ENCODE peak calls at places on chromosomes 16 and 17, in ten cellular contexts. I is K562, U is tibial nerve, D is A549, K is transverse colon, V is ovary, Z is upper lobe of left lung, O is H1, T is stomach, A is sigmoid colon. X is an unnamed sample. For H3K4me1, the result is how much of the 10 kb centered on the place peaks cover.

GRCh38 chr17:65183736-65184135 is 46.6 kb downstream of the RGS9 start:
- DNase-seq in I (no peak), U (no peak), D (peak), K (no peak), V (no peak), Z (no peak), O (peak), T (no peak), A (no peak), X (no peak)

GRCh38 chr17:4696432-4696796 is 7.5 kb downstream of the PELP1 start:
- DNase-seq in I (no peak), U (no peak), D (no peak), K (no peak), V (no peak), Z (no peak), O (no peak), T (no peak), A (peak), X (no peak)

GRCh38 chr17:83122834-83123233 is 43.4 kb downstream of the METRNL start:
- DNase-seq in I (no peak), U (no peak), D (peak), K (peak), V (no peak), Z (peak), O (no peak), T (no peak), A (peak), X (peak)

GRCh38 chr17:31487063-31487647 is 95.7 kb downstream of the RAB11FIP4 start:
- DNase-seq in I (no peak), U (no peak), D (no peak), K (no peak), V (no peak), Z (no peak), O (no peak), T (no peak), A (no peak), X (no peak)

GRCh38 chr16:66161942-66162341 is 204.5 kb upstream of the CDH5 start:
- DNase-seq in I (no peak), U (no peak), D (peak), K (no peak), V (no peak), Z (no peak), O (no peak), T (no peak), A (no peak), X (no peak)

GRCh38 chr17:39197380-39198185 is at the start of gene CACNB1:
- DNase-seq in I (peak), U (peak), D (peak), K (peak), V (peak), Z (peak), O (peak), T (peak), A (peak), X (peak)

GRCh38 chr17:63356275-63356905 is 89.7 kb downstream of the CYB561 start:
- DNase-seq in I (no peak), U (no peak), D (no peak), K (no peak), V (no peak), Z (no peak), O (no peak), T (no peak), A (no peak), X (no peak)

GRCh38 chr17:78689029-78689428 is 93.0 kb downstream of the CYTH1 start:
- DNase-seq in I (no peak), U (no peak), D (no peak), K (no peak), V (no peak), Z (no peak), O (no peak), T (no peak), A (no peak), X (no peak)

GRCh38 chr16:79047337-79047736 is 553.2 kb downstream of the MAF start:
- DNase-seq in I (peak), U (no peak), D (peak), K (no peak), V (no peak), Z (no peak), O (no peak), T (no peak), A (no peak), X (no peak)

GRCh38 chr16:88316941-88317618 is 65.7 kb upstream of the ZNF469 start:
- DNase-seq in I (no peak), U (no peak), D (no peak), K (no peak), V (no peak), Z (no peak), O (no peak), T (no peak), A (no peak), X (no peak)

GRCh38 chr17:46190763-46191162 is 2.5 kb downstream of the KANSL1 start:
- DNase-seq in I (no peak), U (no peak), D (no peak), K (no peak), V (no peak), Z (no peak), O (no peak), T (no peak), A (no peak), X (no peak)

GRCh38 chr17:68231536-68231935 is 16.3 kb upstream of the AMZ2 start:
- DNase-seq in I (no peak), U (no peak), D (no peak), K (no peak), V (no peak), Z (no peak), O (no peak), T (no peak), A (no peak), X (no peak)

GRCh38 chr16:56354016-56354415 is 71.3 kb downstream of the AMFR start:
- DNase-seq in I (no peak), U (no peak), D (no peak), K (peak), V (peak), Z (no peak), O (no peak), T (peak), A (peak), X (peak)

GRCh38 chr16:4283939-4284338 is 11.1 kb upstream of the TFAP4 start:
- DNase-seq in I (no peak), U (no peak), D (no peak), K (no peak), V (no peak), Z (no peak), O (no peak), T (no peak), A (no peak), X (no peak)

GRCh38 chr17:37787055-37787720 is 42.3 kb upstream of the HNF1B start:
- DNase-seq in I (no peak), U (no peak), D (peak), K (peak), V (no peak), Z (no peak), O (no peak), T (peak), A (no peak), X (no peak)

GRCh38 chr17:74276051-74276476 is 2.0 kb downstream of the DNAI2 start:
- DNase-seq in I (no peak), U (peak), D (no peak), K (no peak), V (peak), Z (no peak), O (no peak), T (no peak), A (peak), X (no peak)

GRCh38 chr16:13036600-13036999 is 135.2 kb downstream of the SHISA9 start:
- DNase-seq in I (peak), U (peak), D (peak), K (no peak), V (no peak), Z (no peak), O (peak), T (peak), A (no peak), X (no peak)

GRCh38 chr16:68436581-68436980 is 11.7 kb downstream of the SMPD3 start:
- DNase-seq in I (peak), U (no peak), D (peak), K (no peak), V (no peak), Z (no peak), O (peak), T (no peak), A (no peak), X (no peak)

GRCh38 chr17:83056583-83057396 is 22.6 kb upstream of the METRNL start:
- DNase-seq in I (no peak), U (peak), D (no peak), K (no peak), V (peak), Z (no peak), O (peak), T (peak), A (peak), X (no peak)

GRCh38 chr17:63999680-64000531 is 1.8 kb downstream of the PRR29 start:
- DNase-seq in I (no peak), U (no peak), D (no peak), K (no peak), V (no peak), Z (no peak), O (no peak), T (no peak), A (peak), X (peak)

GRCh38 chr17:4161179-4161559 is 18.2 kb downstream of the CYB5D2 start:
- DNase-seq in I (peak), U (peak), D (peak), K (no peak), V (no peak), Z (peak), O (no peak), T (peak), A (no peak), X (no peak)

GRCh38 chr16:23072084-23072599 is 77.1 kb downstream of the USP31 start:
- DNase-seq in I (no peak), U (peak), D (peak), K (peak), V (peak), Z (peak), O (no peak), T (peak), A (peak), X (peak)

GRCh38 chr16:50470687-50471086 is 77.5 kb upstream of the NKD1 start:
- DNase-seq in I (no peak), U (no peak), D (no peak), K (no peak), V (no peak), Z (no peak), O (no peak), T (no peak), A (no peak), X (no peak)

GRCh38 chr17:4833941-4834501 is 881 bp downstream of the MINK1 start:
- DNase-seq in I (peak), U (peak), D (peak), K (peak), V (peak), Z (peak), O (no peak), T (no peak), A (peak), X (no peak)

GRCh38 chr16:89330177-89330856 is 112.8 kb downstream of the ZNF778 start:
- DNase-seq in I (no peak), U (no peak), D (peak), K (no peak), V (no peak), Z (peak), O (no peak), T (peak), A (no peak), X (no peak)

GRCh38 chr16:89323120-89323960 is 105.8 kb downstream of the ZNF778 start:
- DNase-seq in I (no peak), U (no peak), D (no peak), K (no peak), V (no peak), Z (no peak), O (no peak), T (no peak), A (peak), X (no peak)

GRCh38 chr16:89325861-89326471 is 108.5 kb downstream of the ZNF778 start:
- DNase-seq in I (peak), U (no peak), D (peak), K (peak), V (peak), Z (peak), O (no peak), T (peak), A (peak), X (no peak)

GRCh38 chr16:89324056-89325010 is 106.8 kb downstream of the ZNF778 start:
- DNase-seq in I (no peak), U (no peak), D (no peak), K (no peak), V (no peak), Z (peak), O (no peak), T (no peak), A (peak), X (no peak)

GRCh38 chr16:89326721-89327120 is 109.2 kb downstream of the ZNF778 start:
- DNase-seq in I (no peak), U (no peak), D (no peak), K (no peak), V (no peak), Z (peak), O (no peak), T (no peak), A (no peak), X (no peak)
- H3K4me1 ChIP-seq in I (half or more), U (half or more), D (half or more), K (under half), V (under half), Z (half or more), O (under half), T (half or more), A (under half), X (half or more)

GRCh38 chr17:72121164-72122001 is 563 bp downstream of the SOX9 start:
- DNase-seq in I (no peak), U (no peak), D (peak), K (peak), V (no peak), Z (peak), O (peak), T (peak), A (peak), X (peak)
- H3K27ac ChIP-seq in I (no peak), U (peak), D (peak), K (peak), V (no peak), Z (peak), O (no peak), T (peak), A (peak), X (peak)

GRCh38 chr17:42779304-42779941 is 987 bp upstream of the WNK4 start:
- DNase-seq in I (peak), U (no peak), D (no peak), K (no peak), V (no peak), Z (no peak), O (no peak), T (no peak), A (no peak), X (no peak)
- TF ChIP-seq EP300 in I (no peak), U (no peak), D (no peak), K (no peak), V (no peak), Z (no peak), O (no peak), T (no peak), A (no peak), X (no peak)

GRCh38 chr16:20905576-20905975 is 5.0 kb downstream of the LYRM1 start:
- DNase-seq in I (no peak), U (no peak), D (no peak), K (no peak), V (no peak), Z (no peak), O (no peak), T (no peak), A (no peak), X (no peak)
- H3K4me1 ChIP-seq in I (under half), U (half or more), D (half or more), K (under half), V (under half), Z (half or more), O (under half), T (half or more), A (under half), X (half or more)

GRCh38 chr17:60231691-60232090 is 81.9 kb downstream of the CA4 start:
- DNase-seq in I (peak), U (no peak), D (no peak), K (no peak), V (no peak), Z (no peak), O (no peak), T (no peak), A (no peak), X (no peak)
- H3K27ac ChIP-seq in I (no peak), U (peak), D (no peak), K (no peak), V (no peak), Z (no peak), O (no peak), T (no peak), A (no peak), X (no peak)

DNA sequence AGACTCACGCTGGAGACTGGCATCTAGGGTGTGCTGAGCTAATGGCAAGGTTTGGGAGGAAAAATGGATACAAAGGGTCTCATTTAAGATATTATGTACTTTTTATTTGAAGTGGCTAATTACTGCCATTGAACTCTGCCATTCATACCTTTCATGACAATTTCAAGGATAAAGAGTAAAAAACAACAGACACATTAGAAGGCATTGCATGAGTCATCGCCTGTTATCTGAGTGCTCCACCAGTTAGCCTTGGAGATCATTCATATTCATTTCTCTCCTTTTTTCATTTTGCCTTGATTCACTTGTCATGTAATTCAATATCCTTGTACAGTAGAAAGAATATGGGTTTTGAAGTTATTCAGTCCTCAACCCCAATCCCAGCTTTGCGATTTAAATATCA is 109.5 kb downstream of the CDH8 start:
- DNase-seq in I (no peak), U (no peak), D (no peak), K (no peak), V (no peak), Z (no peak), O (no peak), T (no peak), A (no peak), X (no peak)
- TF ChIP-seq EP300 in I (no peak), U (no peak), D (no peak), K (no peak), V (no peak), Z (no peak), O (no peak), T (no peak), A (no peak), X (no peak)

X was measured in suprapubic skin.